ENCODE peak calls at places on chromosomes 3 and 15, in nine cellular contexts. C, K, D, U, P, I, S, J and Z are unnamed samples.

GRCh38 chr15:65767895-65768294 is 24.2 kb downstream of the DENND4A start:
- DNase-seq in C (no peak), K (no peak), D (no peak), U (no peak), P (no peak), I (no peak), S (no peak), J (no peak), Z (no peak)

GRCh38 chr3:106617276-106617675 is 748.5 kb upstream of the CBLB start:
- DNase-seq in C (no peak), K (no peak), D (peak; percentile 13), U (no peak), P (no peak), I (no peak), S (no peak), J (no peak), Z (no peak)

GRCh38 chr3:11029948-11030347 is 37.4 kb downstream of the SLC6A1 start:
- DNase-seq in C (no peak), K (no peak), D (no peak), U (no peak), P (no peak), I (no peak), S (no peak), J (no peak), Z (no peak)

GRCh38 chr3:4601926-4602325 is 108.8 kb downstream of the ITPR1 start:
- DNase-seq in C (peak; percentile 41), K (no peak), D (no peak), U (no peak), P (no peak), I (no peak), S (no peak), J (no peak), Z (no peak)

GRCh38 chr3:112930771-112931170 is 44.1 kb downstream of the CD200R1 start:
- DNase-seq in C (peak; percentile 8), K (no peak), D (no peak), U (no peak), P (no peak), I (no peak), S (no peak), J (no peak), Z (no peak)

GRCh38 chr3:53193466-53194217 is 32.6 kb downstream of the PRKCD start:
- DNase-seq in C (peak; percentile 26), K (no peak), D (no peak), U (no peak), P (peak; percentile 82), I (no peak), S (no peak), J (no peak), Z (no peak)

GRCh38 chr3:177467268-177467985 is 270.1 kb upstream of the TBL1XR1 start:
- DNase-seq in C (no peak), K (no peak), D (no peak), U (no peak), P (no peak), I (no peak), S (no peak), J (no peak), Z (no peak)

GRCh38 chr3:5304789-5305680 is 117.5 kb downstream of the EDEM1 start:
- DNase-seq in C (peak; percentile 52), K (peak; percentile 43), D (peak; percentile 29), U (peak; percentile 40), P (no peak), I (no peak), S (peak; percentile 66), J (peak; percentile 82), Z (peak; percentile 52)

GRCh38 chr15:94383706-94384105 is 152.3 kb downstream of the MCTP2 start:
- DNase-seq in C (peak; percentile 1), K (no peak), D (no peak), U (no peak), P (no peak), I (no peak), S (no peak), J (no peak), Z (no peak)

GRCh38 chr15:67114846-67115521 is 49.6 kb downstream of the SMAD3 start:
- DNase-seq in C (no peak), K (no peak), D (no peak), U (no peak), P (peak; percentile 23), I (no peak), S (no peak), J (peak; percentile 37), Z (no peak)

GRCh38 chr3:20808864-20809263 is 622.9 kb upstream of the SGO1 start:
- DNase-seq in C (no peak), K (no peak), D (no peak), U (no peak), P (no peak), I (no peak), S (no peak), J (no peak), Z (no peak)

GRCh38 chr3:63863150-63864007 is at the start of the genes ATXN7 and THOC7:
- DNase-seq in C (peak; percentile 67), K (peak; percentile 58), D (peak; percentile 45), U (peak; percentile 77), P (peak; percentile 83), I (peak; percentile 37), S (no peak), J (peak; percentile 34), Z (peak; percentile 67)

GRCh38 chr3:94305835-94306685 is 243.2 kb downstream of the NSUN3 start:
- DNase-seq in C (no peak), K (no peak), D (no peak), U (peak; percentile 22), P (no peak), I (no peak), S (no peak), J (no peak), Z (peak; percentile 21)

GRCh38 chr3:24305795-24306467 is 188.7 kb downstream of the THRB start:
- DNase-seq in C (peak; percentile 33), K (no peak), D (no peak), U (no peak), P (no peak), I (no peak), S (no peak), J (no peak), Z (peak; percentile 15)

GRCh38 chr3:149442845-149443544 is 31.5 kb upstream of the TM4SF4 start:
- DNase-seq in C (peak; percentile 75), K (no peak), D (peak; percentile 90), U (peak; percentile 71), P (no peak), I (peak; percentile 61), S (no peak), J (no peak), Z (no peak)

GRCh38 chr3:173586176-173586575 is 188.6 kb downstream of the NLGN1 start:
- DNase-seq in C (no peak), K (peak; percentile 62), D (peak; percentile 16), U (no peak), P (no peak), I (peak; percentile 1), S (no peak), J (peak; percentile 10), Z (no peak)

GRCh38 chr15:61702224-61703120 is 357.8 kb downstream of the VPS13C start:
- DNase-seq in C (no peak), K (no peak), D (no peak), U (peak; percentile 13), P (no peak), I (no peak), S (peak; percentile 21), J (peak; percentile 19), Z (no peak)

GRCh38 chr3:168539909-168540308 is 444.2 kb upstream of the GOLIM4 start:
- DNase-seq in C (no peak), K (no peak), D (no peak), U (no peak), P (no peak), I (no peak), S (no peak), J (no peak), Z (no peak)

GRCh38 chr3:197561926-197562325 is 6.2 kb upstream of the BDH1 start:
- DNase-seq in C (no peak), K (no peak), D (no peak), U (no peak), P (no peak), I (no peak), S (no peak), J (no peak), Z (no peak)

GRCh38 chr3:123749716-123750115 is 134.4 kb downstream of the MYLK start:
- DNase-seq in C (peak; percentile 94), K (no peak), D (peak; percentile 93), U (peak; percentile 83), P (no peak), I (peak; percentile 84), S (no peak), J (no peak), Z (no peak)

GRCh38 chr15:90268415-90268814 is 2.9 kb downstream of the NGRN start:
- DNase-seq in C (peak; percentile 3), K (no peak), D (no peak), U (no peak), P (no peak), I (no peak), S (peak; percentile 48), J (peak; percentile 51), Z (no peak)

GRCh38 chr3:48532271-48532973 is 24.2 kb downstream of the PFKFB4 start:
- DNase-seq in C (peak; percentile 25), K (no peak), D (no peak), U (no peak), P (no peak), I (no peak), S (no peak), J (no peak), Z (no peak)

GRCh38 chr3:65569845-65570405 is 468.8 kb downstream of the MAGI1 start:
- DNase-seq in C (no peak), K (no peak), D (no peak), U (no peak), P (no peak), I (no peak), S (no peak), J (no peak), Z (no peak)

GRCh38 chr3:55203486-55204010 is 275.7 kb upstream of the LRTM1 start:
- DNase-seq in C (no peak), K (no peak), D (no peak), U (no peak), P (no peak), I (no peak), S (no peak), J (no peak), Z (no peak)

GRCh38 chr3:129616291-129616690 is 9.8 kb upstream of the PLXND1 start:
- DNase-seq in C (no peak), K (no peak), D (no peak), U (no peak), P (peak; percentile 69), I (no peak), S (no peak), J (no peak), Z (no peak)

GRCh38 chr3:85780806-85781205 is 822.0 kb downstream of the CADM2 start:
- DNase-seq in C (no peak), K (no peak), D (no peak), U (no peak), P (no peak), I (no peak), S (no peak), J (no peak), Z (no peak)

GRCh38 chr15:35741881-35742280 is 195.9 kb upstream of the DPH6 start:
- DNase-seq in C (peak; percentile 79), K (no peak), D (no peak), U (no peak), P (no peak), I (no peak), S (no peak), J (no peak), Z (no peak)

GRCh38 chr3:52195823-52196331 is 2.1 kb upstream of the ALAS1 start:
- DNase-seq in C (peak; percentile 57), K (no peak), D (peak; percentile 19), U (no peak), P (no peak), I (no peak), S (no peak), J (no peak), Z (no peak)

GRCh38 chr15:42772126-42772525 is 35.2 kb upstream of the CDAN1 start:
- DNase-seq in C (no peak), K (no peak), D (no peak), U (no peak), P (peak; percentile 76), I (no peak), S (no peak), J (no peak), Z (no peak)

GRCh38 chr3:38334142-38334541 is 12.4 kb upstream of the XYLB start:
- DNase-seq in C (no peak), K (no peak), D (no peak), U (no peak), P (no peak), I (no peak), S (no peak), J (no peak), Z (no peak)

GRCh38 chr15:61994216-61994615 is 66.0 kb downstream of the VPS13C start:
- DNase-seq in C (peak; percentile 89), K (no peak), D (peak; percentile 56), U (peak; percentile 15), P (no peak), I (no peak), S (no peak), J (no peak), Z (no peak)